ENCODE peak calls at places on chromosomes 16 and 17, in nine cellular contexts. U is tibial artery; E is OCI-LY7; S is HAP-1; F is CD8-positive, alpha-beta memory T cell; T is heart right ventricle; M is cardiac muscle cell; C is neuronal stem cell; N is IMR-90. O is an unnamed sample.

GRCh38 chr17:3727041-3727440 is 3.3 kb downstream of the HASPIN start:
- DNase-seq in U (no peak), E (peak; percentile 81), S (no peak), F (no peak), T (no peak), M (no peak), C (no peak), N (no peak), O (no peak)

GRCh38 chr16:84458606-84459516 is 45.6 kb downstream of the MEAK7 start:
- DNase-seq in U (peak; percentile 43), E (no peak), S (no peak), F (no peak), T (no peak), M (no peak), C (no peak), N (no peak), O (no peak)

GRCh38 chr16:84563316-84563715 is 54.6 kb downstream of the COTL1 start:
- DNase-seq in U (no peak), E (no peak), S (no peak), F (no peak), T (no peak), M (no peak), C (no peak), N (no peak), O (no peak)

GRCh38 chr17:56367381-56367780 is 214.1 kb downstream of the ANKFN1 start:
- DNase-seq in U (no peak), E (no peak), S (no peak), F (no peak), T (no peak), M (no peak), C (peak; percentile 55), N (no peak), O (no peak)

GRCh38 chr17:81667754-81668153 is 1.2 kb downstream of the CCDC137 start:
- DNase-seq in U (no peak), E (peak; percentile 54), S (peak; percentile 54), F (no peak), T (no peak), M (no peak), C (no peak), N (no peak), O (no peak)

GRCh38 chr17:75151893-75152292 is 2.4 kb downstream of the JPT1 start:
- DNase-seq in U (no peak), E (peak; percentile 48), S (no peak), F (no peak), T (no peak), M (no peak), C (no peak), N (peak; percentile 52), O (no peak)

GRCh38 chr16:57578521-57579360 is 36.3 kb downstream of the ADGRG5 start:
- DNase-seq in U (peak; percentile 50), E (no peak), S (no peak), F (no peak), T (no peak), M (no peak), C (no peak), N (no peak), O (no peak)

GRCh38 chr17:50638572-50638850 is 3.8 kb downstream of the ABCC3 start:
- DNase-seq in U (no peak), E (no peak), S (no peak), F (no peak), T (no peak), M (no peak), C (no peak), N (peak; percentile 50), O (no peak)

GRCh38 chr17:50359005-50359699 is 13.2 kb downstream of the XYLT2 start:
- DNase-seq in U (peak; percentile 45), E (no peak), S (no peak), F (no peak), T (no peak), M (no peak), C (no peak), N (no peak), O (no peak)

GRCh38 chr16:27177031-27177774 is 26.1 kb upstream of the KDM8 start:
- DNase-seq in U (no peak), E (no peak), S (no peak), F (no peak), T (no peak), M (no peak), C (no peak), N (peak; percentile 93), O (peak; percentile 80)

GRCh38 chr17:44968225-44969143 is at the start of gene C1QL1:
- DNase-seq in U (peak; percentile 94), E (peak; percentile 92), S (peak; percentile 97), F (peak; percentile 81), T (peak; percentile 91), M (peak; percentile 96), C (peak; percentile 95), N (peak; percentile 81), O (peak; percentile 94)

GRCh38 chr17:76271669-76272540 is 6.8 kb downstream of the UBALD2 start:
- DNase-seq in U (no peak), E (peak; percentile 89), S (no peak), F (peak; percentile 82), T (no peak), M (no peak), C (no peak), N (no peak), O (no peak)

GRCh38 chr16:85436207-85436606 is 176.9 kb upstream of the GSE1 start:
- DNase-seq in U (no peak), E (no peak), S (no peak), F (no peak), T (no peak), M (no peak), C (no peak), N (no peak), O (no peak)

GRCh38 chr17:72150632-72151460 is 30.0 kb downstream of the SOX9 start:
- DNase-seq in U (no peak), E (no peak), S (no peak), F (no peak), T (no peak), M (no peak), C (no peak), N (no peak), O (no peak)

GRCh38 chr16:46638947-46639925 is 18.1 kb upstream of the SHCBP1 start:
- DNase-seq in U (no peak), E (no peak), S (no peak), F (no peak), T (no peak), M (no peak), C (no peak), N (peak; percentile 73), O (peak; percentile 31)

GRCh38 chr16:29663829-29664132 is 734 bp downstream of the SPN start:
- DNase-seq in U (no peak), E (no peak), S (no peak), F (no peak), T (no peak), M (no peak), C (no peak), N (no peak), O (no peak)

GRCh38 chr16:27993587-27993986 is 69.9 kb downstream of the GSG1L start:
- DNase-seq in U (peak; percentile 33), E (no peak), S (no peak), F (no peak), T (no peak), M (no peak), C (no peak), N (no peak), O (no peak)

GRCh38 chr17:55285340-55286301 is 20.9 kb downstream of the HLF start:
- DNase-seq in U (peak; percentile 98), E (no peak), S (no peak), F (no peak), T (peak; percentile 94), M (peak; percentile 21), C (no peak), N (peak; percentile 68), O (peak; percentile 86)

DNA sequence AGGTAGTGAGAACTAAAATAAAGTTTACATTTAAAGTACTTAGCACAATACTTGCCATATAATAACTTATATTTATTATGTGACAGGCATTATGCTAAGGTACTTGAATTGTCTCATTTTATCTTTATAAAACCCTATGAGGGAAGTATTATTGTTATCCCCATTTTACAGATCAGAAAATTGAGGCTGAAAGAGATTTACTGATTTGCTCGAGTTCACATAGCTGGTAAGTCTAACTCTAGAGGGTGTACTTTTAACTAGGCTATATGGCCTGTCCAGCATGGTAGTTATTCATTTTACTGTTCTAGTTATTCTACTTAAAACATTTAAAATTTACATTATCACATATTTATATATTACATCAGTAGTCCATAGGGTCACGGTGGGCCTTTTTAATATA is 113.3 kb upstream of the RBL2 start:
- DNase-seq in U (no peak), E (no peak), S (no peak), F (no peak), T (no peak), M (no peak), C (no peak), N (no peak), O (no peak)
- H3K36me3 ChIP-seq in U (peaks cover 82% of the 10 kb centered on the region), E (peaks cover 96% of the 10 kb centered on the region), S (peaks cover 60% of the 10 kb centered on the region), F (peaks cover 10% of the 10 kb centered on the region), T (peaks cover 100% of the 10 kb centered on the region), M (peaks cover 91% of the 10 kb centered on the region), C (peaks cover 12% of the 10 kb centered on the region), N (peaks cover 36% of the 10 kb centered on the region), O (peaks cover 68% of the 10 kb centered on the region)

GRCh38 chr17:42474270-42474669 is 15.6 kb downstream of the ATP6V0A1 start:
- DNase-seq in U (no peak), E (no peak), S (no peak), F (no peak), T (no peak), M (no peak), C (no peak), N (no peak), O (no peak)
- H3K36me3 ChIP-seq in U (peaks cover 61% of the 10 kb centered on the region), E (peaks cover 77% of the 10 kb centered on the region), S (peaks cover 48% of the 10 kb centered on the region), F (no peaks in the 10 kb centered on the region), T (peaks cover 95% of the 10 kb centered on the region), M (peaks cover 44% of the 10 kb centered on the region), C (peaks cover 20% of the 10 kb centered on the region), N (peaks cover 26% of the 10 kb centered on the region), O (peaks cover 64% of the 10 kb centered on the region)

GRCh38 chr17:4933646-4934045 is 1.6 kb downstream of the GP1BA start:
- DNase-seq in U (no peak), E (no peak), S (no peak), F (peak; percentile 31), T (no peak), M (no peak), C (no peak), N (no peak), O (no peak)
- H3K36me3 ChIP-seq in U (peaks cover 14% of the 10 kb centered on the region), E (peaks cover 42% of the 10 kb centered on the region), S (peaks cover 21% of the 10 kb centered on the region), F (peaks cover 5% of the 10 kb centered on the region), T (peaks cover 34% of the 10 kb centered on the region), M (peaks cover 11% of the 10 kb centered on the region), C (peaks cover 18% of the 10 kb centered on the region), N (peaks cover 19% of the 10 kb centered on the region), O (peaks cover 4% of the 10 kb centered on the region)

DNA sequence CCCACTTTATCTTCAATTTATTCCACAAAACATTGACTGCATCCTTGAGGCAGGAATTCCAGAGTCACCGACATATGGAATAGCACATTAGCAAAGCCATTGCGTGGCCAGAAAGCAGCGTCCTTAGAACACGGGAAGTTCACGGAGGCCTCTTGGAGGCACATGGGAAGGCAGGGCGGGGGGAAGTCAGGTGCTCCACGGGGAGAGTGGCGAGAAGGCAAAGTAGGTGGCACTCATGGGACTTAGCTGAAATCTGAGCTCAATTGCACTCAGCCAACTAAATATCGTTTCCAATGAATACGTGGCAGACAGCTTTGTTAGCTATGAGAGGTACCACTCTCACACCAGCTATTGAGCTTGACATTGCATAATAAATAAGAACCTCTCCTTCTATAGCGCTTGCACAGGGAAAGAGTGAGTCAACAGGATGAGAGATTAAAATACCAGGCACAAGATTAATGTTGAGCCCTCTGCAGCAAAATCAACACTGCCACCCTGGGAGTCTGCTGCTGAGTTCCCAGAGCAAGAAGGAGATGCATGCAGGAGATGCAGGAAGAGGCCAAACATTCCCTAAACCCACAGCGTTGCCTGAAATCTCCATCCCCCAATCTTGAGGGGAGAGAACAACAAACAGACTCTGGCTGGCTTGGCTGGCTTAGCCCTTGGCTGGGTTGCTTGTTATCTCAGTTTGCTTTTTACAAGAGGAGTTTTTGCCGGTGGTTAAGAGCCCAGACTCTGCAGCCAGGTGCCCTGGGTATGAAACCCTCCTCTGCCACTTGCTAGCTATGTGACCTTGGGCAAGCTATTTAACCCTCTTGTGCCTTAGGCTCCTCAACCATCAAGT is 28.8 kb downstream of the ABCC12 start:
- DNase-seq in U (no peak), E (no peak), S (no peak), F (no peak), T (no peak), M (peak; percentile 5), C (no peak), N (peak; percentile 98), O (peak; percentile 87)
- H3K36me3 ChIP-seq in U (no peaks in the 10 kb centered on the region), E (no peaks in the 10 kb centered on the region), S (no peaks in the 10 kb centered on the region), F (no peaks in the 10 kb centered on the region), T (no peaks in the 10 kb centered on the region), M (no peaks in the 10 kb centered on the region), C (no peaks in the 10 kb centered on the region), N (no peaks in the 10 kb centered on the region), O (no peaks in the 10 kb centered on the region)

O was measured in MG63.